ENCODE peak calls at places on chromosomes 2 and 18, in eight cellular contexts. U is AG04450; M is GM23338; J is CD8-positive, alpha-beta T cell; D is colonic mucosa; C is A549; Q is endothelial cell of umbilical vein; B is transverse colon. G is an unnamed sample.

GRCh38 chr2:19883971-19884720 is 17.6 kb downstream of the TTC32 start:
- DNase-seq in U (no peak), M (no peak), J (no peak), D (no peak), C (no peak), Q (no peak), B (no peak), G (no peak)

GRCh38 chr2:23606196-23606595 is 221.2 kb downstream of the KLHL29 start:
- DNase-seq in U (no peak), M (no peak), J (no peak), D (no peak), C (no peak), Q (no peak), B (no peak), G (no peak)

GRCh38 chr2:119495948-119496347 is 28.3 kb downstream of the SCTR start:
- DNase-seq in U (no peak), M (no peak), J (no peak), D (no peak), C (no peak), Q (no peak), B (no peak), G (peak)

GRCh38 chr2:32715391-32715841 is 87.6 kb downstream of the TTC27 start:
- DNase-seq in U (no peak), M (no peak), J (no peak), D (no peak), C (no peak), Q (no peak), B (no peak), G (no peak)

GRCh38 chr18:28189400-28190239 is 12.7 kb upstream of the CDH2 start:
- DNase-seq in U (peak), M (peak), J (no peak), D (peak), C (no peak), Q (peak), B (no peak), G (peak)

GRCh38 chr2:105373344-105373781 is 25.5 kb downstream of the FHL2 start:
- DNase-seq in U (no peak), M (no peak), J (no peak), D (no peak), C (no peak), Q (no peak), B (peak), G (peak)

GRCh38 chr2:121173112-121173511 is 111.9 kb downstream of the TFCP2L1 start:
- DNase-seq in U (no peak), M (no peak), J (no peak), D (no peak), C (no peak), Q (no peak), B (no peak), G (no peak)

GRCh38 chr18:62341423-62341920 is 16.4 kb downstream of the TNFRSF11A start:
- DNase-seq in U (no peak), M (no peak), J (no peak), D (no peak), C (no peak), Q (peak), B (no peak), G (peak)

GRCh38 chr2:188293601-188294482 is 2.2 kb downstream of the GULP1 start:
- DNase-seq in U (no peak), M (no peak), J (no peak), D (peak), C (peak), Q (peak), B (peak), G (peak)

GRCh38 chr18:46431522-46432171 is 225.4 kb downstream of the LOXHD1 start:
- DNase-seq in U (no peak), M (peak), J (no peak), D (no peak), C (no peak), Q (no peak), B (no peak), G (no peak)
- H3K4me3 ChIP-seq in U (no peak), M (peak), J (no peak), D (no peak), C (no peak), Q (no peak), B (no peak), G (no peak)

GRCh38 chr2:118122768-118123335 is 34.6 kb downstream of the INSIG2 start:
- DNase-seq in U (no peak), M (no peak), J (no peak), D (no peak), C (peak), Q (no peak), B (no peak), G (no peak)
- H3K27ac ChIP-seq in U (no peak), M (no peak), J (no peak), D (no peak), C (peak), Q (peak), B (no peak), G (peak)

GRCh38 chr2:235674116-235674515 is 180.3 kb downstream of the AGAP1 start:
- DNase-seq in U (no peak), M (no peak), J (no peak), D (no peak), C (no peak), Q (no peak), B (no peak), G (no peak)

GRCh38 chr2:235674812-235675211 is 181.0 kb downstream of the AGAP1 start:
- DNase-seq in U (no peak), M (no peak), J (no peak), D (no peak), C (no peak), Q (no peak), B (no peak), G (no peak)

GRCh38 chr2:235676536-235676799 is 182.6 kb downstream of the AGAP1 start:
- DNase-seq in U (no peak), M (no peak), J (no peak), D (no peak), C (no peak), Q (no peak), B (no peak), G (no peak)

GRCh38 chr2:235677276-235677788 is 183.5 kb downstream of the AGAP1 start:
- DNase-seq in U (no peak), M (no peak), J (no peak), D (no peak), C (no peak), Q (no peak), B (no peak), G (no peak)

DNA sequence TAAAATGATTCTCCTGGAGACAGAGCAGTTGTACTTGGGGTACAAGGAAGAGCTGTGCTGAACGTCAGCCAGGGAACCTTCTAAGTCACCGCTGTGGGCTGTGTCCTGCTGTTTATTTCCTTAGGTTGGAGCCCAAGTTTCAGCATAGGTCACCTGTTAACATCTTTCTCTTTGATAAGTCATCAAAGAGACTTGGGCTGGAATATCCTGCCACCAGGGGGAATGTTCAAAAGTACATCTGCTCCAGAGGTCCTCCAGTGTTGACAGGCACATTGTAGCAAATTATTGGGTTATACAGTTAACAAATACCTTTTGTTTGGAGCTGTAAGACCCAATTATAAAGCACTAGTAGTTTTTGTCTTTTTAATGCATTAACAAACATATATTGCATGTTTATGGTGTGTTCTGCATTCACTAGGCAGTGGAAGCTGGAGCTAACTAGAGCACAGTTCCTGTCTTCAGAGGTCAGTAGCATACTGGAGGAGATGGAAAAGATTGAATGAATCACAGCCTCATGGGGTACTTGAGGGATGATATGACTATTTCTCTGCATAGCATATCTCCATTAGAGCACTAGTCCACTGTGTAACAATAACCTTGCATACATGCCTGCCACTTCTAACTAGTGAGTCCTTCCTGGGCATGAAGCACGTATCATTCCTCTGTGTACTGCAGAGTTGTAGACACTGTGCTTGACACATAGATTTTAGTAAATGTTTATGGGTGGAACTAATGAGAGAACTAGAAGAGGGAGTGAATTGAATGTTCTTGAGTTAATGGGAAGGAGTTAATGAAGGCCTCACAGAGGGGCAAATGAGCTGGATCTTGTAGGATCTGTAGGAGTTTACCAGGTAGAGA is 182.1 kb downstream of the AGAP1 start:
- DNase-seq in U (no peak), M (no peak), J (no peak), D (no peak), C (peak), Q (no peak), B (no peak), G (no peak)
- TF ChIP-seq CTCF in U (peak), M (peak), J (no peak), D (no peak), C (no peak), Q (no peak), B (no peak), G (no peak)

GRCh38 chr18:79604205-79604912 is 75.2 kb upstream of the CTDP1 start:
- DNase-seq in U (no peak), M (no peak), J (no peak), D (no peak), C (no peak), Q (no peak), B (peak), G (no peak)

GRCh38 chr18:79605481-79605880 is 74.1 kb upstream of the CTDP1 start:
- DNase-seq in U (no peak), M (no peak), J (no peak), D (no peak), C (no peak), Q (no peak), B (peak), G (no peak)

GRCh38 chr18:79601234-79601633 is 78.4 kb upstream of the CTDP1 start:
- DNase-seq in U (no peak), M (no peak), J (no peak), D (no peak), C (no peak), Q (peak), B (no peak), G (no peak)

GRCh38 chr18:79604913-79605235 is 74.7 kb upstream of the CTDP1 start:
- DNase-seq in U (no peak), M (no peak), J (no peak), D (no peak), C (no peak), Q (no peak), B (no peak), G (no peak)

DNA sequence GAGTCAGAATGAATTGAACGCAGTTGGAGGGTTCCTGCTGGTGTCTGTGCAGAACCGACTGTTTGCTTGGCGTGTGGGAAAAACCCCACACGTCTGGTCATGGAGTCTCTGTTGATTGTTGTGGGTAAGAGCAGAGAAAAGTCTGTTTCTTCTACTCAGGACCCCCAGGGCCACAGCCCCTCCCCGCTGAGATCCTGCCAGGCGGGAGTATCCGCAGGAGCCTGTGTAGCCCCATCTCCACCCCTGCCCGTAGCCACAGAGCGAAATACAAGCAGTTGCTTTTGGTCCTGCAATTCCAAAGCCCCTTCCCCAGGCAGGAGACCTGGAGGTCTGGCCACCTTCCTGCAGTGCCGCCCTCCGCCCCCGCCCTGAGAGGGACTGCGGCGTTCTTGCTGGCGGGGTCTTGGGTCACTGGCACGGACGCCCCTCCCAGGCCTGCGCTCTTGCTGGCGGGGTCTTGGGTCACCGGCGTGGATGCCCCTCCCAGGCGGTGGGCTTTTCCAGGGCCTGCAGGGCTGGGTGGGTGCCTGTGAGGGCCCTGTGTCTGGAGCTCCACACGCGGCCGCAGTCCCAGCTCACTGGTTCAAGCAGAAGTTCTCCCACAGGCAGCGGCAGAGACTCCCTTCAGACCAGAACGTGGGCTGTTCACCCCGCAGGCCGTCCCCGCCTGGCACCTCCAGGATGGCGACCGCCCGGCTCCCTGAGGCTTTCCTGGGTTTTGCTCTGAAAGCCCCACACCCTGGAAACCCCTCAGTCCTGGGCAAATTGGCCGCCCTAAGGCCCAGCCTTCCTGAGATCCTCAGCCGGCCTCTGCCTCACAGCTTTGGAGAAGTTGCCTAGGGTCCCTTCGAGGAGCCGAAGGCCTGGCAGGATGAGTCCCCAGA is 76.0 kb upstream of the CTDP1 start:
- DNase-seq in U (no peak), M (no peak), J (no peak), D (no peak), C (no peak), Q (no peak), B (peak), G (no peak)
- H3K4me3 ChIP-seq in U (no peak), M (no peak), J (no peak), D (no peak), C (no peak), Q (no peak), B (no peak), G (no peak)